ENCODE peak calls at places on chromosomes 2 and 18, in nine cellular contexts. Z is Caco-2, M is lower leg skin, G is neural progenitor cell, D is esophagus squamous epithelium, I is lower lobe of right lung, F is GM23248, B is cardiac fibroblast, X is right atrium auricular region. C is an unnamed sample.

GRCh38 chr2:234451852-234452625 is 44.8 kb downstream of the ARL4C start:
- DNase-seq in Z (no peak), M (no peak), G (no peak), D (no peak), I (no peak), F (peak; percentile 92), B (peak; percentile 91), X (no peak), C (no peak)

GRCh38 chr18:32612651-32613050 is 142.0 kb upstream of the GAREM1 start:
- DNase-seq in Z (no peak), M (no peak), G (no peak), D (no peak), I (no peak), F (no peak), B (no peak), X (no peak), C (peak; percentile 96)

GRCh38 chr2:63993871-63994270 is 25.4 kb downstream of the VPS54 start:
- DNase-seq in Z (no peak), M (no peak), G (no peak), D (no peak), I (no peak), F (no peak), B (no peak), X (no peak), C (no peak)

GRCh38 chr2:38223256-38223655 is 147.3 kb upstream of the CYP1B1 start:
- DNase-seq in Z (no peak), M (no peak), G (no peak), D (no peak), I (no peak), F (no peak), B (no peak), X (no peak), C (peak; percentile 53)

GRCh38 chr18:55000529-55000928 is 41.3 kb upstream of the CCDC68 start:
- DNase-seq in Z (no peak), M (no peak), G (no peak), D (no peak), I (no peak), F (no peak), B (no peak), X (no peak), C (no peak)

GRCh38 chr18:24584777-24585176 is 124.3 kb downstream of the HRH4 start:
- DNase-seq in Z (no peak), M (no peak), G (peak; percentile 25), D (no peak), I (no peak), F (no peak), B (no peak), X (no peak), C (no peak)

GRCh38 chr2:187853413-187853812 is 299.2 kb upstream of the TFPI start:
- DNase-seq in Z (no peak), M (no peak), G (no peak), D (no peak), I (no peak), F (no peak), B (no peak), X (no peak), C (peak; percentile 99)

GRCh38 chr2:222670191-222671038 is 1.0 kb upstream of the MOGAT1 start:
- DNase-seq in Z (no peak), M (no peak), G (no peak), D (no peak), I (no peak), F (no peak), B (no peak), X (no peak), C (no peak)

GRCh38 chr2:177625744-177626655 is 233.4 kb downstream of the AGPS start:
- DNase-seq in Z (no peak), M (no peak), G (no peak), D (no peak), I (no peak), F (no peak), B (no peak), X (no peak), C (no peak)

GRCh38 chr2:71455741-71456569 is 2.6 kb downstream of the DYSF start:
- DNase-seq in Z (peak; percentile 61), M (no peak), G (no peak), D (no peak), I (no peak), F (no peak), B (no peak), X (peak; percentile 58), C (no peak)

GRCh38 chr18:8116346-8117007 is 492.8 kb upstream of the RAB12 start:
- DNase-seq in Z (no peak), M (no peak), G (no peak), D (no peak), I (no peak), F (peak; percentile 91), B (peak; percentile 20), X (no peak), C (no peak)

GRCh38 chr2:70190086-70190412 is 770 bp downstream of the C2orf42 start:
- DNase-seq in Z (no peak), M (no peak), G (peak; percentile 26), D (no peak), I (no peak), F (no peak), B (peak; percentile 67), X (peak; percentile 61), C (no peak)

GRCh38 chr2:104685591-104685990 is 168.3 kb upstream of the POU3F3 start:
- DNase-seq in Z (no peak), M (no peak), G (no peak), D (no peak), I (no peak), F (no peak), B (no peak), X (no peak), C (peak; percentile 25)

DNA sequence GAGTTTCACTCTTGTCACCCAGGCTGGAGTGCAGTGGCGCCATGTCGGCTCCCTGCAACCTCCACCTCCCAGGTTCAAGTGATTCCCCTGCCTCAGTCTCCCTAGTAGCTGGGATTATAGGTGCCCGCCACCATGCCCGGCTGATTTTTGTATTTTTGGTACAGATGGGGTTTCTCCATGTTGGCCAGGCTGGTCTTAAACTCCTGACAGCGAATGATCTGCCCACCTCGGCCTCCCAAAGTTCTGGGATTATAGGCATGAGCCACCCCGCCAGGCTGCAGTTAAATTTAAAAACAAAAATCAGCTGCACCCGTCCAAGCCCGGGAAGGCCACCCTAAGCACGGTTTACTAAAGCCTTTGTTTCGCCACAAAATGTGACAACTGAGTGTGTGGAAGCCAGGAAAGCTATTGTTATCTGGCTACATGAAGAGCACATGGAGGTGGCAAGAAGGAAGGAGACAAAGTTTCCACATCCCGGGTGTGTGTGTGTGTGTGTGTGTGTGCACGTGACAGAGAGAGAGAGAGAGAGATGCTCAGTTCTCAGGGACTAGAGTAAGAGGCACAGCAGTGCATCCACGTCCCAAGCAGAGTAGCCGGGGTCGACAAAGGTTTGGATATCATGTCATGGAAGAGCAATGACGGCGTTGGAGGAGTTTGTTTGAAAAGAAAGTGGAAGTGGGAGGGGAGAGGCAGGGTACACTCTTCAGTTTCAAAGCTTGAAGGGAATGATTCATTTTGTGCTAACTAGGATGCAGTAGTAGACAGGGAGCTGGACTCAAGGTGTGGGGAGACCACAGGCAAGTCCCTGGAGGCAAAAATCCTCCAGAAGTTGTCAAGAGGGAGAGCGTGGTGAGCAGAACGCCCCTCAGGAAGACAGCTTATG is 20.1 kb downstream of the INPP5D start:
- DNase-seq in Z (no peak), M (no peak), G (no peak), D (no peak), I (no peak), F (no peak), B (no peak), X (no peak), C (no peak)
- H3K4me3 ChIP-seq in Z (no peak overlapping the region), M (no peak overlapping the region), G (no peak overlapping the region), D (no peak overlapping the region), I (no peak overlapping the region), F (no peak overlapping the region), B (no peak overlapping the region), X (no peak overlapping the region), C (no peak overlapping the region)

GRCh38 chr2:102801098-102801718 is 39.4 kb downstream of the TMEM182 start:
- DNase-seq in Z (no peak), M (no peak), G (peak; percentile 15), D (no peak), I (no peak), F (no peak), B (peak; percentile 30), X (no peak), C (no peak)

GRCh38 chr2:102796337-102796736 is 34.5 kb downstream of the TMEM182 start:
- DNase-seq in Z (no peak), M (no peak), G (no peak), D (no peak), I (no peak), F (no peak), B (no peak), X (no peak), C (peak; percentile 68)

GRCh38 chr2:102797486-102797885 is 35.7 kb downstream of the TMEM182 start:
- DNase-seq in Z (no peak), M (no peak), G (no peak), D (no peak), I (no peak), F (no peak), B (no peak), X (no peak), C (no peak)

GRCh38 chr2:102795641-102796040 is 33.8 kb downstream of the TMEM182 start:
- DNase-seq in Z (no peak), M (no peak), G (no peak), D (no peak), I (no peak), F (no peak), B (no peak), X (no peak), C (no peak)

DNA sequence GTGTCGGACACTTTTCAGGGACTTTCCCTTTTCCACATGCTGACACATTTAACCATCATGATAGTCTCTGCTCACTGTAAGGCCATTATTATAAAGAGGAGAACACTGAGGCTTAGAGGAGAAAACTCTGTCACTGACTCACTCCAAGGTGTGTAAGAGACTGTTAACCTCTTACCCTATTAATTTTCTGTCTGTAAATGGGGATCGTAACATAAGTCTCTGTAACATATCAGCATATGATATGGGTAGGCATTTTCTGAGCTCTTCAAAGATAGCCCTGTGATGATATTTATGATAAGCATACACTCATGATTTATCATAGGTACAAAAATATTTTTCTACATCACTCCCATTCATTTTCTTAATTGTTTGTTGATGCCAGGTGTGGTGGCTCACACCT is 36.4 kb downstream of the TMEM182 start:
- DNase-seq in Z (no peak), M (no peak), G (no peak), D (no peak), I (no peak), F (no peak), B (no peak), X (no peak), C (no peak)
- H3K4me3 ChIP-seq in Z (no peak overlapping the region), M (no peak overlapping the region), G (no peak overlapping the region), D (no peak overlapping the region), I (no peak overlapping the region), F (no peak overlapping the region), B (no peak overlapping the region), X (no peak overlapping the region), C (no peak overlapping the region)

DNA sequence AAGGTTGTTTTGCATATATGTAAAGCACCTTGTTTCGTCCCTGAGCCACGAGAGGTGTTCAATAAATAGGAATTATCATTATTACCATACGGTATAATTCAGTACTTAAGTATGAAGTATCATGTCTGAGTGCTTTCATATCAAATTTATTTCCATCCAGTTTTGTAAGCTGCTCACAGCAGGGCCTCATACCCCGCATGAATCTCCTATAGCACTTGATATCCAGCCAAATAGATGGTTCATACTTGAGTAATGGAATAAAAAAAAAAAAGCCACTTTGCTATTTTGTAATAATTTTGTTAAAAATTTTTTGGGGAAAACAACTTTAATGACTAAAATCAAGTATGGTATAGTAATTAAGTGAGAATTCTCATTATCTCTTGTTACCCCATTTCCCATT is 160.8 kb upstream of the NOSTRIN start:
- DNase-seq in Z (no peak), M (no peak), G (no peak), D (no peak), I (no peak), F (peak; percentile 40), B (peak; percentile 28), X (no peak), C (no peak)
- H3K4me3 ChIP-seq in Z (no peak overlapping the region), M (no peak overlapping the region), G (no peak overlapping the region), D (no peak overlapping the region), I (no peak overlapping the region), F (no peak overlapping the region), B (no peak overlapping the region), X (no peak overlapping the region), C (no peak overlapping the region)

GRCh38 chr2:68768461-68768860 is 33.9 kb downstream of the ARHGAP25 start:
- DNase-seq in Z (no peak), M (no peak), G (no peak), D (no peak), I (no peak), F (no peak), B (no peak), X (no peak), C (no peak)
- H3K4me3 ChIP-seq in Z (no peak overlapping the region), M (no peak overlapping the region), G (no peak overlapping the region), D (no peak overlapping the region), I (no peak overlapping the region), F (no peak overlapping the region), B (no peak overlapping the region), X (no peak overlapping the region), C (no peak overlapping the region)

C was measured in LNCaP clone FGC.